ENCODE peak calls at places on chromosomes 7 and 10, in nine cellular contexts. G is naive thymus-derived CD4-positive, alpha-beta T cell; C is IMR-90; K is CD4-positive, alpha-beta memory T cell; J is fibroblast of lung; S is PC-9; H is mammary epithelial cell; F is ovary; V is heart right ventricle. X is an unnamed sample. For H3K27me3 and H3K4me1, the result is how much of the 10 kb centered on the place peaks cover.

GRCh38 chr7:35259555-35259954 is 5.7 kb upstream of the TBX20 start:
- DNase-seq in H (no peak), C (no peak), F (no peak), S (no peak), V (no peak), G (no peak), J (no peak), K (no peak), X (no peak)

GRCh38 chr7:3232228-3232627 is 68.8 kb upstream of the SDK1 start:
- DNase-seq in H (no peak), J (peak), C (no peak), S (no peak), G (no peak), F (no peak), K (no peak), V (no peak), X (no peak)

GRCh38 chr10:110076559-110077318 is 69.0 kb downstream of the ADD3 start:
- DNase-seq in H (peak), K (peak), G (peak), V (peak), F (no peak), J (peak), C (peak), S (peak), X (no peak)

GRCh38 chr10:97943294-97943693 is 87.1 kb downstream of the CRTAC1 start:
- DNase-seq in J (no peak), V (no peak), K (no peak), C (no peak), F (no peak), H (no peak), G (no peak), S (no peak), X (no peak)

GRCh38 chr7:100694196-100694745 is at the start of gene GIGYF1:
- DNase-seq in J (peak), H (peak), S (no peak), G (peak), K (peak), F (peak), V (peak), C (peak), X (peak)

GRCh38 chr10:124632064-124632531 is 112.1 kb downstream of the FAM53B start:
- DNase-seq in F (peak), C (no peak), H (peak), J (peak), S (no peak), K (no peak), V (peak), G (peak), X (peak)

GRCh38 chr10:72001026-72001380 is 36.8 kb downstream of the CHST3 start:
- DNase-seq in K (no peak), J (no peak), H (no peak), S (no peak), G (no peak), F (no peak), C (no peak), V (no peak), X (no peak)

GRCh38 chr10:114174462-114175190 is 623 bp upstream of the CCDC186 start:
- DNase-seq in H (peak), V (peak), S (peak), K (no peak), F (no peak), G (no peak), C (peak), J (peak), X (no peak)

GRCh38 chr10:126225672-126226007 is 162.6 kb downstream of the ADAM12 start:
- DNase-seq in J (no peak), H (no peak), K (no peak), G (no peak), C (no peak), F (no peak), S (no peak), V (no peak), X (no peak)

GRCh38 chr10:131973160-131973951 is 8.4 kb downstream of the BNIP3 start:
- DNase-seq in C (no peak), F (no peak), V (peak), K (no peak), S (no peak), G (no peak), H (no peak), J (no peak), X (no peak)

GRCh38 chr10:63264852-63265617 is 131.9 kb downstream of the NRBF2 start:
- DNase-seq in K (no peak), G (no peak), H (peak), V (peak), J (peak), F (no peak), C (peak), S (no peak), X (peak)

GRCh38 chr10:45000764-45001381 is at the start of gene ZNF22:
- DNase-seq in S (peak), K (peak), J (peak), G (peak), C (peak), H (peak), V (peak), F (peak), X (peak)

GRCh38 chr10:79422178-79422892 is 23.1 kb downstream of the ZCCHC24 start:
- DNase-seq in S (no peak), F (peak), G (no peak), J (peak), V (no peak), K (no peak), H (no peak), C (peak), X (peak)

GRCh38 chr7:77318019-77318418 is 98.1 kb downstream of the GSAP start:
- DNase-seq in J (no peak), F (no peak), G (no peak), H (no peak), C (no peak), K (no peak), V (no peak), S (no peak), X (no peak)

GRCh38 chr7:93914581-93915066 is 6.9 kb upstream of the GNG11 start:
- DNase-seq in G (no peak), C (peak), K (no peak), S (peak), J (peak), F (no peak), H (peak), V (no peak), X (peak)

GRCh38 chr10:114735946-114736345 is 77.9 kb upstream of the ABLIM1 start:
- DNase-seq in G (no peak), K (no peak), V (no peak), F (no peak), S (no peak), J (no peak), C (no peak), H (no peak), X (no peak)

GRCh38 chr7:139650429-139651100 is 127.1 kb downstream of the CLEC2L start:
- DNase-seq in G (no peak), S (no peak), F (no peak), K (no peak), H (peak), J (no peak), V (peak), C (no peak), X (no peak)

GRCh38 chr7:79528421-79528820 is 75.0 kb upstream of the MAGI2 start:
- DNase-seq in G (no peak), F (no peak), V (no peak), J (no peak), H (peak), C (no peak), S (no peak), K (no peak), X (no peak)

GRCh38 chr7:83861-84632 is 108.3 kb upstream of the FAM20C start:
- DNase-seq in C (no peak), F (no peak), S (no peak), V (no peak), G (no peak), J (no peak), H (no peak), K (no peak), X (no peak)

GRCh38 chr10:32990811-32991210 is 32.8 kb upstream of the ITGB1 start:
- DNase-seq in H (no peak), V (no peak), G (no peak), J (no peak), S (no peak), K (no peak), F (no peak), C (no peak), X (no peak)

GRCh38 chr7:90178166-90178565 is 23.9 kb downstream of the STEAP1 start:
- DNase-seq in S (no peak), J (no peak), H (no peak), G (no peak), K (no peak), F (no peak), V (no peak), C (no peak), X (no peak)

GRCh38 chr7:159017741-159018140 is 126.9 kb downstream of the VIPR2 start:
- DNase-seq in G (no peak), J (no peak), H (no peak), F (no peak), C (no peak), V (no peak), K (no peak), S (no peak), X (no peak)

GRCh38 chr7:128931965-128932861 is 5.5 kb upstream of the IRF5 start:
- DNase-seq in K (no peak), C (no peak), F (no peak), H (no peak), V (no peak), S (no peak), J (no peak), G (no peak), X (no peak)

GRCh38 chr10:88070080-88070880 is 206.9 kb downstream of the PTEN start:
- DNase-seq in J (no peak), C (peak), H (no peak), F (no peak), S (no peak), G (no peak), V (no peak), K (no peak), X (peak)

GRCh38 chr7:142812437-142813215 is 41.9 kb downstream of the PRSS2 start:
- DNase-seq in G (peak), H (no peak), F (no peak), J (no peak), S (peak), C (no peak), V (no peak), K (no peak), X (no peak)

GRCh38 chr7:140512317-140513000 is 33.2 kb upstream of the MKRN1 start:
- DNase-seq in F (peak), C (no peak), G (no peak), J (no peak), V (peak), S (peak), K (no peak), H (peak), X (no peak)

GRCh38 chr7:18895456-18895855 is 222.0 kb downstream of the TWIST1 start:
- DNase-seq in F (no peak), V (no peak), S (peak), G (no peak), C (peak), K (no peak), J (peak), H (peak), X (peak)

GRCh38 chr7:122412886-122413285 is 108.3 kb upstream of the FEZF1 start:
- DNase-seq in S (no peak), K (no peak), G (no peak), J (peak), C (peak), F (peak), H (no peak), V (peak), X (no peak)

GRCh38 chr7:135512135-135512887 is 2.4 kb upstream of the CNOT4 start:
- DNase-seq in G (peak), K (peak), C (peak), F (no peak), J (peak), H (peak), S (peak), V (peak), X (no peak)

GRCh38 chr10:72250666-72251065 is 23.1 kb upstream of the DDIT4 start:
- DNase-seq in J (peak), H (no peak), S (peak), G (no peak), F (peak), V (peak), C (peak), K (no peak), X (no peak)

GRCh38 chr7:156031679-156032478 is 219.6 kb upstream of the SHH start:
- DNase-seq in K (no peak), J (no peak), H (no peak), F (no peak), V (no peak), C (no peak), G (no peak), S (no peak), X (peak)

GRCh38 chr7:6409991-6410693 is 37.6 kb downstream of the DAGLB start:
- DNase-seq in V (no peak), S (no peak), K (no peak), G (no peak), F (no peak), J (no peak), C (no peak), H (no peak), X (no peak)

GRCh38 chr10:78348416-78349164 is 314.9 kb downstream of the RPS24 start:
- DNase-seq in S (no peak), G (no peak), F (no peak), K (no peak), H (no peak), C (no peak), J (no peak), V (no peak), X (peak)

GRCh38 chr10:55370021-55370420 is 569.0 kb upstream of the PCDH15 start:
- DNase-seq in C (no peak), F (no peak), K (no peak), V (no peak), H (no peak), G (no peak), J (peak), S (no peak), X (no peak)

GRCh38 chr10:76786673-76787072 is 850.9 kb downstream of the KCNMA1 start:
- DNase-seq in V (no peak), H (no peak), F (no peak), S (no peak), K (no peak), C (no peak), J (no peak), G (no peak), X (no peak)

GRCh38 chr7:157585113-157585861 is 248.5 kb downstream of the DNAJB6 start:
- DNase-seq in K (no peak), V (peak), J (no peak), G (peak), F (no peak), S (no peak), C (no peak), H (no peak), X (no peak)
- H3K27me3 ChIP-seq in K (under half), V (under half), J (under half), G (under half), F (under half), S (half or more), C (under half), H (under half), X (under half)

DNA sequence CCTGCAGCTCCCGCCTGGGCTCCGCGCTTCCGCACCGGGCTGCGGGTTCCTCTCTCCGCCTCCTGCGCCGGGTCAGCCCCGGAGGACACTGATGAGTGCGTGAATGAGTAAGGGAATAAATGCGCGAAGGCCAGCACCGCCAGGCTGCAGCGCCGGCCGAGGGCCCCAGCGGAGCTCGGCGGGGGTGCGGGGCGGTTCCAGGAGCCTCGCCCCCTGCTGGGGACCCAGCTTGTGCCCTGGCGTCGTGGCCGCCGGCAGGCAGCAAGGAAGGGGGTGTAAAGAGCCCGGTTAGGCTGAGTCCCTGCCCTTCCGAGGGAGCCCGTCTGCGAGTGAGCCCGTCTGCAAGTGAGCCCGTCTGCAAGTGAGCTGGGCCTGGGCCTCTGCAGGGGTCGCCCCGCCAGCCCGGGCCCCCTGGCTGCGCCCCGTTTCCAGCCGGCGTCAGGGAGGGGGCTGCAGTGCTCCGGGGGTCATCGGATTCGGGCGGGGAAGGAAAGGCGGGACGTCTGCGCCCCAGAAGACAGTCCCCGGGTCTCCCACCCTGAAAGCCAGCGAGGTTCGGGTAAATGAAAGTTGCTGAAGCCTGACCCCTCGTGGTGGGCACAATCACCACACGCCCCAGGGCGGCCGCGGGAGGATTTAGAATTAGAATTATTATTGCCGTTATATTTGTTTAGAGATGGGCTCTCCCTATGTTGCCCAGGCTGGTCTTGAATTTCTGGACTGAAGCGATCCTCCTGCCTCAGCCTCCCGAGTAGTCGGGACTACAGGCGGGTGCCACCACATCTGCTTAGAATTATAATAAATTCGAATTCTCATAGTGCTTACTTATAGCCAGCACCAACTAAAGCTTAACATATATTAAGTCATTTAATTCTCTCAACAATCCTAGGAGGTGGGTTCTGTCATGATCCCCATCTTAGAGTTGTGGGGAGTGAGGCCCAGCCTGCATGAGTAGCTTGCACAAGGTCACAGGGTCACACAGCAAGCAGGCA is 8.6 kb upstream of the CRYGN start:
- DNase-seq in C (peak), V (peak), H (no peak), K (peak), J (peak), G (peak), S (peak), F (peak), X (peak)
- H3K4me1 ChIP-seq in C (under half), V (under half), H (under half), K (under half), J (under half), G (under half), S (under half), F (under half), X (under half)

GRCh38 chr10:49611815-49612512 is 1.9 kb downstream of the SLC18A3 start:
- DNase-seq in V (no peak), S (no peak), K (no peak), G (no peak), C (no peak), J (no peak), H (peak), F (no peak), X (no peak)
- H3K27me3 ChIP-seq in V (half or more), S (under half), K (under half), G (under half), C (half or more), J (half or more), H (half or more), F (under half), X (half or more)

DNA sequence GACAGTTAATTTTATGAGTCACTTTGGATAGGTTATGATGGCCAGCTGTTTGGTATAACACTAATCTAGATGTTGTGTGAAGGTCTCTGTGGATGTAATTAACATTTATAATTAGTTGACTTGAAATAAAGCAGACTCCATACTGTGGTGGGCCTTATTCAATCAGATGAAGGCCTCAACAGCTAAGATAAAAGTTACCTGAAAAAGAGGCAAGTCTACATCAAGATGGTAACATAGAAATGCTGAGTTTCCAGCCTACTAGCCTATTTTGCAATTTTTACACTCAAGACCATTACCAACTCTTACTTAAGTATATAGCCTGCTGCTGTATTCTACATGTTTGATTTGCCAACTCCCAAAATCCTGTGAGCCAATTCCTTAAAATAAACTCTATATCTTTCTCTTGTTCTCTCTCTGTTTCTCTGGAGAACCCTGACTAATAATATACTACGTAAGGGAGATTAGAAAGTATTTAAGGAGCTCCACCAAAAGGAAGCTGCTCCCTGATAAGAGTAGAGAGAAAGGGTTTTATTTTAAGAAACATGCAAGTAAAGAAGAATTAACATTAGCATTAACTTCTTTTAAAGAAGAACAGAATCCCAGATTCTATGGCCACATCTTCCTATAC is 42.7 kb downstream of the ZNF438 start:
- DNase-seq in H (no peak), G (no peak), J (peak), V (no peak), F (no peak), C (peak), S (no peak), K (no peak), X (no peak)
- H3K4me1 ChIP-seq in H (under half), G (under half), J (under half), V (half or more), F (under half), C (under half), S (under half), K (under half), X (under half)

GRCh38 chr7:69778138-69778537 is 179.9 kb downstream of the AUTS2 start:
- DNase-seq in H (no peak), G (no peak), S (no peak), C (no peak), J (no peak), F (no peak), V (no peak), K (no peak), X (no peak)
- H3K27me3 ChIP-seq in H (under half), G (under half), S (under half), C (under half), J (under half), F (under half), V (under half), K (under half), X (under half)

GRCh38 chr7:47423196-47423595 is 158.7 kb downstream of the TNS3 start:
- DNase-seq in S (no peak), K (no peak), F (no peak), J (no peak), C (no peak), H (no peak), G (no peak), V (no peak), X (no peak)

GRCh38 chr7:47427046-47427643 is 154.8 kb downstream of the TNS3 start:
- DNase-seq in S (no peak), G (no peak), V (no peak), F (no peak), K (no peak), J (no peak), H (no peak), C (no peak), X (no peak)

GRCh38 chr7:47422631-47423030 is 159.3 kb downstream of the TNS3 start:
- DNase-seq in F (no peak), G (no peak), K (no peak), C (peak), S (no peak), V (no peak), H (no peak), J (peak), X (no peak)

GRCh38 chr7:47428052-47428779 is 153.7 kb downstream of the TNS3 start:
- DNase-seq in K (no peak), V (no peak), H (no peak), F (no peak), C (no peak), J (no peak), S (no peak), G (no peak), X (no peak)

DNA sequence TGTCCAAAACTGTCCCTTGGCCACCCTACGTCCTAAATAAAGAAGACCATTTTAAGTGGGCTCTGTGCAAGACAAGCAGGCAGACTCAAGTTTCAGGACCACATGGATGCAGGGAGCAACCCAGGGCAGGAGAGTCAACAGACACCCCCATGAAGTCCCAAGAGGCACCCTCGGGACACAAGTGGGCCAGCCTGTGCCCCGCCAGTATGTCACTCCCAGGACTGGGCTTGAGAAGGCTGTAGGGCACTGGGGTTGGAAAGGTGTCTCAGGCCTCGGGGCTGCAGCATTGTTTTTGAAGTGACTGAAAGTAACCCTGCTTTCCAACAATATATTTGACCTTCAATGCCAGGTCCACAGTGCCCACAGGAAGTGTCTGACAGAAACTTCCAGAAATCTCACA is 157.4 kb downstream of the TNS3 start:
- DNase-seq in S (no peak), J (no peak), H (no peak), G (no peak), F (no peak), V (no peak), C (no peak), K (no peak), X (no peak)
- H3K4me1 ChIP-seq in S (under half), J (under half), H (under half), G (under half), F (under half), V (under half), C (under half), K (under half), X (under half)